ENCODE peak calls at places on chromosomes 11 and 22, in six cellular contexts. D is tibial artery; L is pancreas; R is testis; P is uterus; G is CD8-positive, alpha-beta T cell. M is an unnamed sample.
A peak's percentile ranks its signal among the peaks of the same experiment; 100 is the strongest.

GRCh38 chr11:131999084-131999483 is 628.7 kb downstream of the NTM start:
- DNase-seq in R (no peak), P (peak; percentile 22), D (no peak), G (no peak), L (no peak), M (peak; percentile 20)

GRCh38 chr11:45157247-45158209 is 11.1 kb downstream of the PRDM11 start:
- DNase-seq in D (peak; percentile 55), G (no peak), P (no peak), L (no peak), R (no peak), M (no peak)

GRCh38 chr11:93767018-93767417 is 17.1 kb upstream of the MED17 start:
- DNase-seq in D (no peak), G (no peak), R (no peak), P (no peak), L (no peak), M (no peak)

GRCh38 chr11:96389604-96390402 is at the start of the genes CCDC82 and JRKL:
- DNase-seq in P (peak; percentile 97), R (peak; percentile 97), D (peak; percentile 98), L (peak; percentile 98), G (peak; percentile 97), M (peak; percentile 93)

GRCh38 chr11:88508558-88508807 is 170.9 kb upstream of the CTSC start:
- DNase-seq in P (no peak), G (no peak), L (no peak), D (no peak), R (no peak), M (no peak)

GRCh38 chr11:71311176-71311925 is 59.0 kb upstream of the SHANK2 start:
- DNase-seq in G (no peak), D (peak; percentile 40), L (no peak), P (no peak), R (no peak), M (no peak)

GRCh38 chr11:78809931-78810481 is 235.3 kb upstream of the NARS2 start:
- DNase-seq in L (no peak), P (no peak), R (no peak), D (no peak), G (no peak), M (no peak)

GRCh38 chr22:24247564-24248344 is 2.9 kb upstream of the GGT5 start:
- DNase-seq in P (peak; percentile 97), G (peak; percentile 52), R (peak; percentile 92), D (peak; percentile 99), L (peak; percentile 75), M (peak; percentile 80)

GRCh38 chr11:100098560-100098959 is 588.5 kb upstream of the ARHGAP42 start:
- DNase-seq in P (no peak), D (no peak), G (no peak), L (no peak), R (no peak), M (no peak)

GRCh38 chr11:101866619-101867491 is 48.0 kb upstream of the CEP126 start:
- DNase-seq in G (no peak), R (no peak), P (no peak), L (no peak), D (no peak), M (no peak)

GRCh38 chr22:37443977-37444376 is 16.7 kb upstream of the ELFN2 start:
- DNase-seq in R (no peak), D (no peak), G (no peak), P (no peak), L (no peak), M (no peak)

GRCh38 chr11:43942651-43943356 is 367 bp downstream of the C11orf96 start:
- DNase-seq in D (peak; percentile 75), R (no peak), G (no peak), L (no peak), P (peak; percentile 59), M (no peak)

GRCh38 chr11:85844439-85845051 is 10.6 kb upstream of the CCDC83 start:
- DNase-seq in D (no peak), R (no peak), G (no peak), P (no peak), L (no peak), M (no peak)

DNA sequence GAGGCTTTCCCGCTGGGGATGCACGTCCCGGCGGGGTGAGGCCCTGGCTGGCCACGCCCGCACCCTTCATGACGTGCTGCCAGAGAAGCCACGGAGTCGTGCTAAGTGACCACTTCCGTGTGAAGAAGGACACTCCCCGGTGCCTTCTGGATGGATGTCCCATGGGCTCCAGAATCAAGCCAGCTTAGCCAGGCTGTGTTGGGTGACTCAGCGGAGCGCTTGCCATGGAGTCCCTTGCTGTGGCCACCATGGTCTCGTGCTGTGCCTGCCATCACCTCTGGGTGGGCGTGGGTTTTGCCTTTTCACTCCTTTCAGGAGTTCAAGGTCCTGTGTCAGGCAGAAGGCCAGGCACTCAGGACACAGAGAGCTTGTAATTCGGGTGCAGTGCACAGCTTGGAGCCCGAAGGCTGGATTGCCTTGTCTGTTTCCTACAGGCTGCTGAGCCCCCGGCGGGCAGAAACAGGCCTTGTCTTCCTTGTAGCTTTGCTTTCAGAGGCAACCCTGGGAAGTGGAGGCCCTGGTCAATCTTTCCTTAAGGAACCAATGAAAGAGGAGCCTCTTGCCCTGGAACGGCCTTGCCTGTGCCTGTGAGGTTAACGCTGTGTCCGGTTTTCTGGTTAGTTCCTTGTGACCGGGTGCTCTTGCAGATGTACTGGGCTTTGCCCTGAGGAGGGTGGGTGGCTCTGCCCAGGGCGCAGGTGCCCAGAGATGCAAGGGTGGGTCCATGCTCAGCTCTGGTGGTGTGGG is 268.6 kb downstream of the TBC1D22A start:
- DNase-seq in R (peak; percentile 41), P (no peak), D (peak; percentile 64), L (no peak), G (no peak), M (no peak)
- H3K27ac ChIP-seq in R (peak overlapping the region; percentile 80), P (peak overlapping the region; percentile 76), D (no peak overlapping the region), L (no peak overlapping the region), G (no peak overlapping the region), M (no peak overlapping the region)

GRCh38 chr11:9755561-9755960 is 91.7 kb downstream of the SWAP70 start:
- DNase-seq in P (no peak), G (no peak), L (no peak), D (no peak), R (no peak), M (no peak)

GRCh38 chr11:9753031-9753430 is 89.2 kb downstream of the SWAP70 start:
- DNase-seq in D (no peak), P (no peak), R (no peak), G (no peak), L (no peak), M (no peak)

GRCh38 chr11:9752091-9752490 is 88.2 kb downstream of the SWAP70 start:
- DNase-seq in P (no peak), G (no peak), D (no peak), R (no peak), L (peak; percentile 35), M (no peak)

GRCh38 chr11:9756461-9756860 is 92.6 kb downstream of the SWAP70 start:
- DNase-seq in G (no peak), D (no peak), L (no peak), R (no peak), P (no peak), M (no peak)

DNA sequence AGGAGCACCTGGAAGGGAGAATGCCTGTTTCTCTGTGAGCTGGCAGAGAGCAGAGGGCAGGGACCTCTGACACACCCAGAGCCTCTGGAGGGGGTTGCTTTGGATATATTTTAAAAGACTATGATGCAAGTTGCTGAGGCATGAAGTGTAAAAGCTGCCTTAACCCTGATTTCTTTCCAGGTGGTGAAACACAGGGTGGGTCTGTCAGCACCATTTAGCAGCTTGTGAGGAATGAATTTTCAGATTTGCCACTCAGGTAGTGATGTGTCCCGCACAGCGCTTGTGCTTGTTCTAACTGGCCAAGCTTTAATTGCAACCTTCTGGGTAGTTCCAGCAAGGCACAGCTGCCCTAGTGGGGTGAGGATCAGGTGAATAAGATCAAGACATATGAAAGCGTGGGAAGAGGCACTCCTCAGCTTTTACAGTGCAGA is 90.2 kb downstream of the SWAP70 start:
- DNase-seq in P (no peak), D (no peak), L (no peak), G (no peak), R (no peak), M (no peak)
- TF ChIP-seq CTCF in P (no peak), D (no peak), L (no peak), G (no peak), R (no peak), M (no peak)

DNA sequence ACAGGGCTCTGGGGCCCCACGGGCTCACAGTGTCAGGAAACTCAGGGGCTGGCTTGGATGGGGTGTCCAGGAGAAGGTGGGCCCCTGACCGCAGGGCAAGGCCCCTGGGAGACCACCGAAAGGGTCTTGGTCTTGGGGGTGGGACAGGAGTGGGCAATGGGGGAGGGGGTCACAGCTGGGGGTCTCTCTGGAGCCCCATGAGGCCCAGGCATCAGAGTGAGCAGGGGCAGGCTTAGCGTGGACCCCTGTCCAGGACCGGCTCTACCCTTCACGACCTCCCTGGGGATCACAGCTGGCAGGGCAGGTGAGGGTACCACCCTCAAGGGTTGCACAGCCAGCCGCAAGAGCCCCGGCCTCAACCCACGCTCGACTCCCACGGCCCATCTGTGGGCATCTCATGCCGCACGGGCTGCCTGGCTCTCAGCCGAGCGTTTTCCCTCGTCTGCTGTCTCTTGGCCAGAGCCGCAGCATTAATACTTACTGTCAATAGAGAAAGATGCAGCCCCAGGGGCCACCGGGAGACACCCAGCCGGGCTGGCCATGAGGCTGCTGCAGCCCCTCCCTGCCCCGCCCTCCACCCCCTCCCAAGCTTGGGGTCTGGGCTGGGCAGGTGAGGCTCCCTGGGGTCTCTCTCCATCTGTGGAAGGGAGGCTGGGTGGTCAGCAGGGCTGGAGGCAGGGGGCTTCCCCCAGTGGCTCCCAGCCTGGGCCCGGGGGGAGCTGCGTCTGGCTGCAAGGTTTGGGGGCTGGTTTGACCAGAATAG is 661 bp downstream of the MUC5B start:
- DNase-seq in D (peak; percentile 60), G (peak; percentile 18), P (no peak), L (no peak), R (peak; percentile 51), M (no peak)
- H3K4me3 ChIP-seq in D (no peak overlapping the region), G (no peak overlapping the region), P (no peak overlapping the region), L (no peak overlapping the region), R (no peak overlapping the region), M (no peak overlapping the region)

DNA sequence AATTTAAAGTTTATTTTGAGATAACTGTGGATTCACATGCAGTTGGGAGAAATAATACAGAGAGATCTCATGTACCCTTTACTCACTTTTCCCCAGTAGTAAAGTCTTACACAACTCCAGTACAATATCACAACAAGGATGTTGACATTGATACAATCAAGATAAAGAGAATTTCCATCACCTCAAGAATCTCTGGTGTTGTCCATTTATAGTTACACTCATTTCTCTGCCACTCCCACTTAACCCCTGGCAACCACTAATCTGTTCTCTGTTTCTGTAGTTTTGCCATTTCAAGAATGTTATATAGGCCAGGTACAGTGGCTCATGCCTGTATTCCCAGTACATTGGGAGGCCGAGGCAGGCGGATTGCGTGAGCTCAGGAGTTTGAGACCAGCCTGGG is 10.5 kb upstream of the ZBED5 start:
- DNase-seq in L (no peak), P (no peak), G (no peak), D (no peak), R (no peak), M (no peak)
- H3K27ac ChIP-seq in L (no peak overlapping the region), P (no peak overlapping the region), G (no peak overlapping the region), D (peak overlapping the region; percentile 58), R (no peak overlapping the region), M (no peak overlapping the region)